ENCODE peak calls at places on chromosomes 16 and 17, in five cellular contexts. Z is psoas muscle, N is AG04450, I is breast epithelium, P is left ventricle myocardium inferior. K is an unnamed sample. For H3K27me3, the result is how much of the 10 kb centered on the place peaks cover.

GRCh38 chr16:15552507-15552906 is 90.4 kb downstream of the MARF1 start:
- DNase-seq in Z (no peak), N (no peak), I (no peak), P (no peak), K (no peak)

GRCh38 chr17:19409509-19409908 is 1.5 kb upstream of the RNF112 start:
- DNase-seq in Z (no peak), N (peak), I (no peak), P (no peak), K (no peak)

GRCh38 chr16:71369494-71369893 is 11.0 kb downstream of the CALB2 start:
- DNase-seq in Z (no peak), N (no peak), I (peak), P (no peak), K (no peak)

GRCh38 chr17:20925954-20926353 is 116.9 kb downstream of the USP22 start:
- DNase-seq in Z (no peak), N (no peak), I (no peak), P (no peak), K (no peak)

GRCh38 chr17:81388612-81389367 is 6.5 kb upstream of the BAHCC1 start:
- DNase-seq in Z (peak), N (no peak), I (no peak), P (no peak), K (no peak)

GRCh38 chr16:4021070-4021779 is 95.0 kb downstream of the ADCY9 start:
- DNase-seq in Z (no peak), N (no peak), I (peak), P (no peak), K (no peak)

GRCh38 chr17:76707985-76708807 is 2.6 kb downstream of the MXRA7 start:
- DNase-seq in Z (peak), N (no peak), I (no peak), P (peak), K (no peak)

GRCh38 chr16:49348408-49349176 is 25.0 kb upstream of the C16orf78 start:
- DNase-seq in Z (no peak), N (no peak), I (no peak), P (no peak), K (no peak)

GRCh38 chr16:28495098-28495793 is 803 bp downstream of the APOBR start:
- DNase-seq in Z (no peak), N (no peak), I (no peak), P (no peak), K (no peak)

GRCh38 chr16:81940781-81941560 is 70.3 kb downstream of the SDR42E1 start:
- DNase-seq in Z (no peak), N (peak), I (no peak), P (no peak), K (no peak)

GRCh38 chr16:6841392-6841791 is 491.3 kb upstream of the RBFOX1 start:
- DNase-seq in Z (no peak), N (no peak), I (no peak), P (no peak), K (no peak)

GRCh38 chr16:19085679-19086200 is 18.3 kb downstream of the COQ7 start:
- DNase-seq in Z (no peak), N (no peak), I (no peak), P (no peak), K (no peak)

GRCh38 chr17:8041980-8042379 is 3.1 kb downstream of the ALOX15B start:
- DNase-seq in Z (no peak), N (no peak), I (no peak), P (no peak), K (no peak)

GRCh38 chr16:69077251-69077650 is 28.2 kb upstream of the HAS3 start:
- DNase-seq in Z (no peak), N (no peak), I (no peak), P (no peak), K (no peak)

GRCh38 chr17:43211123-43211479 is 574 bp upstream of the TMEM106A start:
- DNase-seq in Z (no peak), N (no peak), I (no peak), P (no peak), K (no peak)

GRCh38 chr16:10870137-10870776 is 6.7 kb upstream of the CIITA start:
- DNase-seq in Z (no peak), N (no peak), I (no peak), P (no peak), K (no peak)
- H3K27me3 ChIP-seq in Z (under half), N (under half), I (under half), P (under half), K (under half)

DNA sequence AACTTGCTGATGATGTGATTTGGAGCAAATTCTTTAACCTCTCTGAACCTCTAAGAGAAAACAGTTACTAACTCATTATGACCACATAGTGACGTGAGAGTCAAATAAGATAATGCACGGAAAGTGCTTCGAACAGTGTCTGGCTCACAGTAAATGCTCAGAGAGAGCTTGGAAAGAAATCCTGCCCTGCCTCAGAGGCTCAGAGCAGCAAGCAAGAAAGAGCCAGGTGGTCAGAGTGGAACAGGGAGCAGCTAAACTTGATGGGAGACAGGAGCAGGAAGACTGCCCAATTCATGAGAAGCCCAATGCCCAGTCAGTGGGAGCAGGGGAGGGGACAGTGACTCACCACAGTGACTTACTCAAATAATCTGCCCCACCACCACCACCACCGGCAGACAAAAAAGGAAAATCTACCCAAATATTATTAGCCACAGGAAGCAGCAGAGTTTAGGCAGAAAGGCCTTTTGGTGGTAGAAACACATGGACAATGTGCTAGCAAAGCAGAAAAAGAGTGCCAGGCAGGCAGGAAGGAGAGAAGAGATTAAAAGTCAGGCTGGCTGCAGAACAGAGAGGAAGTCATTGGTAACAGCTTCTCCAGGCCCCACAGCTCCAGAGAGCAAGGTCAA is 24.0 kb upstream of the CCL1 start:
- DNase-seq in Z (no peak), N (no peak), I (no peak), P (no peak), K (no peak)
- H3K27me3 ChIP-seq in Z (under half), N (under half), I (under half), P (half or more), K (under half)

GRCh38 chr16:88638323-88639230 is at the start of gene IL17C:
- DNase-seq in Z (no peak), N (no peak), I (no peak), P (no peak), K (no peak)
- H3K27me3 ChIP-seq in Z (under half), N (under half), I (under half), P (half or more), K (under half)

DNA sequence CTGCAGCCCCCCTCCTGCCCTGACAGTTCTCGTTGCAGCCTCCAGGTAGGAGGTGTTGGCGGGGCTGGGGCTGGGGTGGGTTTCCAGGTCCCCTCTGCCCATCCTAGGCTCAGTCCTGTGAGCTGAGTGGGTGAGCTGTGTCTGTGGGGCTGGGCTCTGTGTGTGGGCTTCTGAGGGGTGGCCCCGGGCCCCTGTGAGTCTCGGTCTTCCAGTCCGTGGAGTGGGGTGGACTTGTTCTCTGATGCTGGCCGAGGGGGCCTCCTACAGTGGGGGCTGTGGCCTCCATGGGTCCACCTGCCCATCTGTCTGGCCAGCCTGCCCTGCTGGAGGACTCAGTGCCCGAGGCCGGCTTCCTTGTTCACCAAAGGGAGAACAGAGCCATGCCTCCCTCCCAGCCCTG is 32.7 kb downstream of the SOX8 start:
- DNase-seq in Z (no peak), N (no peak), I (no peak), P (no peak), K (no peak)
- H3K27me3 ChIP-seq in Z (under half), N (under half), I (under half), P (under half), K (under half)

GRCh38 chr17:82696259-82696658 is 2.2 kb downstream of the RAB40B start:
- DNase-seq in Z (no peak), N (no peak), I (no peak), P (no peak), K (no peak)

GRCh38 chr17:82698974-82699442 is 510 bp upstream of the RAB40B start:
- DNase-seq in Z (no peak), N (no peak), I (no peak), P (no peak), K (no peak)

GRCh38 chr17:82698065-82698973 is at the start of gene RAB40B:
- DNase-seq in Z (peak), N (peak), I (peak), P (peak), K (peak)

GRCh38 chr17:82697808-82698064 is 762 bp downstream of the RAB40B start:
- DNase-seq in Z (no peak), N (no peak), I (no peak), P (no peak), K (no peak)

GRCh38 chr17:82696916-82697807 is 1.3 kb downstream of the RAB40B start:
- DNase-seq in Z (no peak), N (no peak), I (no peak), P (no peak), K (no peak)
- H3K27me3 ChIP-seq in Z (under half), N (under half), I (under half), P (under half), K (under half)

DNA sequence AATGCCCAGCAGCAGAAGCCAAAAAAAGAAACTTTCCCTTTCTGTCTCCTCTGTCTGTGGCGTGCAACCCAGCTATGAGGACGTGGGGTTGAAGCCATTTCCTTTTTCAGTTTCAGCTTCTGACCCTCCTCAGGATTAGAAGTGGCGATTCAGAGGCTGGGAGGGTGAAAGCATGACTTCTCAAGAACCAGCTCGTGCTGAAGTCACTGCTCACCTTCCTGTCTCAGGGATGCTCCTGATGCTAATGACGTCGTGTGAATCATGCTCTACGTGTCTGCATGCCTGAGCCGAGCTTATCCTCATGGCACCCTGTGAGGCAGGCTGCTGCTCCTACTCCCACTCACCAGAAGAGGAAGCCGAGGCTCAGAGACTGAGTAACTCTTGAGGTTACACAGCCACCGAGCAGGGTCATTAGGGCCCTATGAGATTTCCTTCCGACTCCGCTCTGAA is 5.7 kb upstream of the LPO start:
- DNase-seq in Z (no peak), N (peak), I (no peak), P (no peak), K (no peak)
- H3K27me3 ChIP-seq in Z (under half), N (under half), I (under half), P (half or more), K (under half)

K was measured in heart left ventricle.